ENCODE peak calls at places on chromosomes 4 and X, in five cellular contexts. Y is GM23338, O is hepatocyte, J is HCT116, S is SK-N-SH. R is an unnamed sample.

GRCh38 chrX:17590892-17591740 is 146.2 kb upstream of the SCML1 start:
- DNase-seq in Y (peak), S (peak), O (peak), J (peak), R (peak)

GRCh38 chr4:182916483-182917181 is 554 bp downstream of the DCTD start:
- DNase-seq in Y (peak), O (peak), J (no peak), S (no peak), R (no peak)

GRCh38 chr4:38565271-38566199 is 98.5 kb upstream of the KLF3 start:
- DNase-seq in S (no peak), J (no peak), Y (no peak), O (no peak), R (no peak)

GRCh38 chrX:2696698-2697215 is 5.7 kb downstream of the CD99 start:
- DNase-seq in J (no peak), S (no peak), O (no peak), Y (no peak), R (no peak)

GRCh38 chrX:13489451-13489850 is 80.0 kb upstream of the EGFL6 start:
- DNase-seq in Y (no peak), S (no peak), O (no peak), J (no peak), R (no peak)

GRCh38 chr4:129641179-129641578 is 545.2 kb downstream of the C4orf33 start:
- DNase-seq in Y (peak), J (peak), O (peak), S (peak), R (peak)

GRCh38 chrX:3184176-3184930 is 143.1 kb downstream of the ARSF start:
- DNase-seq in O (peak), J (no peak), Y (no peak), S (no peak), R (no peak)

GRCh38 chr4:13701937-13702446 is 74.5 kb upstream of the BOD1L1 start:
- DNase-seq in Y (no peak), S (no peak), J (peak), O (peak), R (no peak)

GRCh38 chr4:176207839-176208238 is 12.5 kb upstream of the SPATA4 start:
- DNase-seq in Y (no peak), S (no peak), J (no peak), O (peak), R (no peak)

GRCh38 chrX:9369802-9370291 is 95.0 kb upstream of the TBL1X start:
- DNase-seq in J (no peak), O (no peak), S (no peak), Y (no peak), R (no peak)

GRCh38 chr4:185834088-185834487 is 22.1 kb upstream of the SORBS2 start:
- DNase-seq in S (no peak), Y (no peak), J (no peak), O (no peak), R (peak)

GRCh38 chr4:101162990-101163380 is 184.3 kb downstream of the PPP3CA start:
- DNase-seq in O (no peak), S (no peak), J (no peak), Y (no peak), R (no peak)

GRCh38 chrX:132940727-132941162 is 17.7 kb downstream of the HS6ST2 start:
- DNase-seq in J (peak), Y (peak), S (peak), O (no peak), R (peak)

GRCh38 chr4:97910005-97910404 is 233.3 kb downstream of the STPG2 start:
- DNase-seq in J (peak), O (peak), S (no peak), Y (peak), R (peak)

GRCh38 chr4:95507147-95507546 is 41.6 kb downstream of the UNC5C start:
- DNase-seq in O (no peak), J (no peak), S (no peak), Y (no peak), R (no peak)

GRCh38 chrX:69968956-69969355 is 80.8 kb downstream of the AWAT2 start:
- DNase-seq in O (no peak), Y (no peak), S (no peak), J (no peak), R (no peak)

GRCh38 chr4:67929447-67929846 is 33.8 kb downstream of the TMPRSS11A start:
- DNase-seq in J (peak), S (no peak), Y (no peak), O (no peak), R (no peak)

GRCh38 chrX:111164728-111165127 is 68.7 kb downstream of the PAK3 start:
- DNase-seq in O (peak), J (no peak), S (peak), Y (peak), R (peak)

GRCh38 chrX:111168314-111168713 is 72.3 kb downstream of the PAK3 start:
- DNase-seq in Y (peak), J (no peak), S (peak), O (peak), R (peak)

GRCh38 chrX:111167334-111167733 is 71.3 kb downstream of the PAK3 start:
- DNase-seq in O (no peak), Y (no peak), J (no peak), S (no peak), R (no peak)

GRCh38 chrX:111169141-111169540 is 73.2 kb downstream of the PAK3 start:
- DNase-seq in Y (no peak), J (no peak), S (no peak), O (no peak), R (no peak)

GRCh38 chrX:111165902-111166301 is 69.9 kb downstream of the PAK3 start:
- DNase-seq in S (no peak), J (no peak), O (no peak), Y (no peak), R (no peak)
- H3K4me3 ChIP-seq in S (no peak), J (no peak), O (no peak), Y (no peak), R (no peak)

DNA sequence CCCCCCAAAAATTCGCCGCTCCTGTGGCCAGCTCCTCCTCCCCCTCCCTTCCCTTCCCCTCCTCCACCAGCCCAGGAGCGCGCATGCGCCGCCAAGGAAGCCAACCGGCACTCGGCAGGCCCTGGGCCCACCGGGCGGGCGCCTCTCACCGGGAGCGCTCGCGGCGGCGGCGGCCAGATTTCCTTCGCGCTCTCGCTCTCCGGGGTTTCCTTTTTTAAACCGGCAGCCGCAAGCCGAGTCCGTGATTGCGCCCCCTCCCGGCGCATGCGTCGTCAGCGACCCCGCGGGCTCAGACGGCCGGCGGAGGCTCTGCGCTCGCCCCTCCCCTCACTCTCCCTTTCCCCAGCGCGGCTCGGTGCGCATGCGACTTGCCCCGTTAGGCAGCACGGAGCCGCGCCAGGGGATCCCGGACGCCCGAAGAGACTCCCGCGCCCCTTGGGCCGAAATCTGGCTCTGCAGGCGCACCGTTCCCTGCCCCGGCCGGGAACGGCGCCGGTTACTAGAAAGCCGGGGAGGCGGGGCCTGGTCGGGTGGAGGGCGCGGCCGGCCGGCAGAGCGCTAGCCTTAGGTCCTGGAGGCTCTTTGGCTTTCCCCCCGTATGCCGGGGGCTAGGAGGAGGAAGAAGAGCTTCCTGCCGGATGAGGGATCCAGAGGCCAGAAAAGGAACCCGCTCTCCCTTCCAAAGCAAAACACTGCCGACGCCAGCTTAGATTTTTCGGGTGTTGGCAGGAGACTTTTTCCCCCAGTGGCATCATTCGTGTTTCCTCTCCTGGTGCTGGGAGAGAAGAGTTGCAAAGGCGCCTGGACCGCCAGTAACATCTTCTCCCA is at the start of gene CLOCK:
- DNase-seq in J (peak), Y (peak), S (peak), O (peak), R (peak)
- TF ChIP-seq CTCF in J (no peak), Y (peak), S (peak), O (peak), R (peak)

DNA sequence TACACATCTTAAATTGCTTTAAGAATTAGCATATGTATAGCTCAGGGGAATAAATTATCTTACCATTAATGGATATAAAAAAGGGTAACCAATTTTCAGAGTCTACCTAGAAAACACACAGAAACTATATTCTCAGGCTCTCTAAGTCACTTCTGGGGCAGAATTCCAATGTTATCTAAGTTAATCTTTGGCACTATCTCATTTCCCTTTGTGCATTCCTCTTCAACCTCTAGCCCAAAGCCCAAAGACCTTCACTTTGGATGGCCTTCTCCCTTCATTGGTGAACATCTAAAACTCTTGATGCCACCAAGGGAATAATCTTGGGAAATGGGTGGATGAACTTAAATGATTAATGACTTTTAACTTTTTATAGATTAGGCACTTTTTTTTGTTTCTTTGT is 108.3 kb downstream of the APBB2 start:
- DNase-seq in J (no peak), O (no peak), Y (no peak), S (no peak), R (no peak)
- TF ChIP-seq EZH2phosphoT487 in J (no peak), O (no peak), Y (no peak), S (no peak), R (no peak)

GRCh38 chr4:2259036-2259540 is 2.8 kb downstream of the MXD4 start:
- DNase-seq in S (no peak), J (no peak), Y (no peak), O (no peak), R (no peak)
- H3K4me3 ChIP-seq in S (no peak), J (no peak), Y (no peak), O (no peak), R (no peak)

R was measured in neural progenitor cell.